ENCODE peak calls at places on chromosomes 3 and 15, in seven cellular contexts. Y is tibial artery; G is CD8-positive, alpha-beta memory T cell; N is body of pancreas; K is kidney; D is esophagus squamous epithelium; J is Panc1. B is an unnamed sample. For H3K4me1, the result is how much of the 10 kb centered on the place peaks cover.

GRCh38 chr3:64815195-64815627 is 127.4 kb upstream of the ADAMTS9 start:
- DNase-seq in D (no peak), G (no peak), K (no peak), Y (no peak), J (no peak), N (no peak), B (no peak)

GRCh38 chr15:41115088-41115651 is 910 bp downstream of the INO80 start:
- DNase-seq in N (no peak), D (no peak), J (peak), K (no peak), G (no peak), Y (no peak), B (no peak)

GRCh38 chr3:59235221-59236012 is 185.6 kb upstream of the CFAP20DC start:
- DNase-seq in J (no peak), K (no peak), D (no peak), Y (no peak), G (peak), N (no peak), B (no peak)

GRCh38 chr3:121997372-121997771 is 24.7 kb downstream of the ILDR1 start:
- DNase-seq in N (no peak), D (no peak), J (no peak), G (no peak), Y (no peak), K (no peak), B (no peak)

GRCh38 chr15:92806763-92807162 is 93.4 kb upstream of the CHD2 start:
- DNase-seq in G (no peak), D (no peak), Y (peak), K (no peak), J (no peak), N (no peak), B (no peak)

GRCh38 chr15:99155961-99156443 is 51.1 kb downstream of the SYNM start:
- DNase-seq in D (no peak), G (no peak), Y (no peak), K (no peak), N (no peak), J (no peak), B (no peak)

GRCh38 chr15:63466378-63467192 is 37.8 kb upstream of the USP3 start:
- DNase-seq in N (peak), Y (no peak), J (no peak), D (no peak), G (peak), K (no peak), B (no peak)

GRCh38 chr15:36591534-36592411 is 12.3 kb downstream of the CDIN1 start:
- DNase-seq in G (no peak), N (no peak), K (no peak), D (no peak), J (no peak), Y (no peak), B (no peak)

GRCh38 chr15:70318996-70319465 is 221.3 kb upstream of the TLE3 start:
- DNase-seq in G (no peak), D (no peak), Y (peak), J (no peak), K (no peak), N (no peak), B (no peak)

GRCh38 chr3:132311860-132312259 is 5.3 kb upstream of the ACP3 start:
- DNase-seq in D (no peak), G (no peak), Y (no peak), N (no peak), K (no peak), J (no peak), B (no peak)

GRCh38 chr3:40971191-40972168 is 227.8 kb upstream of the CTNNB1 start:
- DNase-seq in N (peak), D (no peak), K (peak), Y (peak), G (no peak), J (peak), B (no peak)

GRCh38 chr15:56215769-56216168 is 27.9 kb downstream of the RFX7 start:
- DNase-seq in N (no peak), G (no peak), D (no peak), J (no peak), Y (no peak), K (no peak), B (no peak)

GRCh38 chr3:133895208-133896001 is at the start of gene RAB6B:
- DNase-seq in D (no peak), K (peak), N (peak), J (no peak), G (no peak), Y (no peak), B (no peak)

GRCh38 chr3:137110392-137110996 is 152.7 kb downstream of the IL20RB start:
- DNase-seq in D (no peak), G (no peak), Y (no peak), J (peak), N (peak), K (no peak), B (no peak)

GRCh38 chr3:127027061-127027735 is 44.3 kb downstream of the PLXNA1 start:
- DNase-seq in K (no peak), Y (no peak), N (no peak), J (no peak), G (no peak), D (no peak), B (no peak)

GRCh38 chr3:24596626-24597025 is 102.0 kb upstream of the THRB start:
- DNase-seq in D (no peak), Y (no peak), J (no peak), G (no peak), N (no peak), K (no peak), B (no peak)

GRCh38 chr15:86865920-86866319 is 786.2 kb downstream of the AGBL1 start:
- DNase-seq in G (no peak), K (no peak), Y (no peak), D (no peak), N (no peak), J (no peak), B (no peak)

GRCh38 chr15:69583627-69584026 is 131.0 kb downstream of the RPLP1 start:
- DNase-seq in G (no peak), N (no peak), D (no peak), K (no peak), Y (no peak), J (no peak), B (no peak)

GRCh38 chr15:64532921-64533320 is 72.5 kb downstream of the ZNF609 start:
- DNase-seq in G (no peak), K (no peak), Y (no peak), D (no peak), J (no peak), N (no peak), B (no peak)

GRCh38 chr3:16821053-16821452 is 63.7 kb upstream of the PLCL2 start:
- DNase-seq in J (no peak), G (no peak), N (no peak), K (no peak), Y (no peak), D (no peak), B (no peak)

GRCh38 chr3:37809846-37810447 is 51.7 kb upstream of the CTDSPL start:
- DNase-seq in Y (no peak), J (no peak), D (no peak), G (no peak), K (no peak), N (no peak), B (no peak)

GRCh38 chr3:189099505-189100290 is 72.1 kb upstream of the TPRG1 start:
- DNase-seq in D (no peak), N (peak), G (no peak), K (no peak), J (no peak), Y (peak), B (no peak)

GRCh38 chr3:52848617-52849016 is 13.8 kb upstream of the MUSTN1 start:
- DNase-seq in D (no peak), J (no peak), N (no peak), K (peak), Y (peak), G (no peak), B (no peak)

GRCh38 chr3:58336135-58336882 is 3.6 kb downstream of the PXK start:
- DNase-seq in J (no peak), Y (no peak), K (no peak), G (no peak), N (no peak), D (no peak), B (no peak)

GRCh38 chr3:62672270-62672987 is 202.8 kb downstream of the CADPS start:
- DNase-seq in D (no peak), N (no peak), J (no peak), G (no peak), Y (no peak), K (no peak), B (no peak)

GRCh38 chr3:128584412-128585020 is 66.1 kb downstream of the RPN1 start:
- DNase-seq in Y (peak), N (peak), K (peak), J (no peak), G (no peak), D (no peak), B (no peak)

GRCh38 chr15:66752078-66752477 is 50.0 kb downstream of the SMAD6 start:
- DNase-seq in J (no peak), N (no peak), D (no peak), G (no peak), K (no peak), Y (no peak), B (no peak)

GRCh38 chr3:147793841-147794240 is 384.7 kb downstream of the ZIC1 start:
- DNase-seq in Y (no peak), J (no peak), N (no peak), G (no peak), K (no peak), D (no peak), B (no peak)
- H3K4me3 ChIP-seq in Y (no peak), J (no peak), N (no peak), G (no peak), K (no peak), D (no peak), B (no peak)

GRCh38 chr15:73052679-73053397 is 575 bp downstream of the NEO1 start:
- DNase-seq in J (no peak), N (peak), D (no peak), G (peak), Y (peak), K (peak), B (no peak)

GRCh38 chr15:73050561-73051297 is 1.5 kb upstream of the NEO1 start:
- DNase-seq in D (no peak), J (no peak), K (no peak), Y (no peak), N (no peak), G (no peak), B (no peak)

GRCh38 chr15:73051811-73052678 is at the start of gene NEO1:
- DNase-seq in J (no peak), N (peak), D (peak), Y (peak), G (peak), K (peak), B (peak)

GRCh38 chr15:73049564-73050215 is 2.6 kb upstream of the NEO1 start:
- DNase-seq in D (no peak), G (no peak), K (no peak), Y (no peak), N (no peak), J (no peak), B (no peak)

GRCh38 chr15:73051402-73051810 is 857 bp upstream of the NEO1 start:
- DNase-seq in N (peak), J (no peak), K (no peak), D (no peak), Y (peak), G (peak), B (no peak)
- H3K27ac ChIP-seq in N (peak), J (no peak), K (peak), D (peak), Y (peak), G (no peak), B (peak)

GRCh38 chr3:30662836-30663235 is 56.4 kb downstream of the TGFBR2 start:
- DNase-seq in Y (no peak), K (no peak), G (no peak), J (no peak), D (no peak), N (no peak), B (peak)

GRCh38 chr3:30665539-30665938 is 59.1 kb downstream of the TGFBR2 start:
- DNase-seq in K (no peak), G (no peak), Y (no peak), N (no peak), D (no peak), J (no peak), B (no peak)

GRCh38 chr3:30664884-30665283 is 58.5 kb downstream of the TGFBR2 start:
- DNase-seq in N (no peak), J (no peak), D (no peak), Y (no peak), K (no peak), G (peak), B (peak)

GRCh38 chr3:30664449-30664848 is 58.0 kb downstream of the TGFBR2 start:
- DNase-seq in D (no peak), K (no peak), J (no peak), Y (no peak), N (no peak), G (no peak), B (peak)

DNA sequence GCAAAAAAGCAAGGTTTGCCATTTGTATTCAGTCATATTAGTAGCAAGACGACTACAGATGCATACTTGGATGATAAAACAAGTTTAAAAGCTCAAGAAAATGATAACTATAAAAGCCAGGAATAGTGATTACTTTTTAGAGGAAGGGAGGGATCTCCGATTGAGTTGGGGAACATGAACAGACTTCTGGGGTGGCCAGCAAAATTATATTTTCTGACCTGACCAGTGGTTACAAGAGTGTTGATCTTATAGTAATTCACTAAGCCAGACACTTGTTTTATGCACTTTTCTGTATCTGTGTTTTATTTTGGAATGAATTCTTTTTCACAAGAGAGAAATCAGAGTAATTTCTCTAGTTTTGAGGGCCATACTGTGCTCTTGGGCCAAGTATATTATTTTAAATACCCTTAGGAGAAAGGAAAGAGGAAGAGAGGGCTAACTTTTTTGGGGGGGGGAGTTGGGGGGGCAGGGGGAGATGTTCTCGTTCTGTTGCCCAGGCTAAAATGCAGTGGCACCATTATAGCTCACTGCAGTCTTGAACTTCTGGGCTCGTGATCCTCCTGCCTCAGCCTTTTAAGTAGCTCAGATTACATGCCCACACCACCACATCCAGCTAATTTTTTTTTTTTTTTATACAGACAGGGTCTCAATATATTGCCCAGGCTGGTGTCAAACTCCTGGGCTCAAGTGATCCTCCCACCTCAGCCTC is 57.3 kb downstream of the TGFBR2 start:
- DNase-seq in G (no peak), D (no peak), Y (no peak), J (no peak), N (no peak), K (no peak), B (no peak)
- H3K4me1 ChIP-seq in G (half or more), D (half or more), Y (half or more), J (under half), N (under half), K (under half), B (half or more)

GRCh38 chr15:74243431-74243830 is 7.3 kb downstream of the CCDC33 start:
- DNase-seq in G (no peak), D (no peak), J (no peak), N (no peak), K (no peak), Y (no peak), B (no peak)

GRCh38 chr15:74242296-74242929 is 6.3 kb downstream of the CCDC33 start:
- DNase-seq in K (peak), D (no peak), Y (no peak), G (no peak), N (peak), J (no peak), B (no peak)

GRCh38 chr15:74245342-74245931 is 9.3 kb downstream of the CCDC33 start:
- DNase-seq in K (no peak), Y (no peak), N (no peak), J (no peak), D (no peak), G (no peak), B (no peak)

GRCh38 chr15:74240897-74241614 is 4.9 kb downstream of the CCDC33 start:
- DNase-seq in G (no peak), K (peak), N (no peak), D (no peak), Y (no peak), J (no peak), B (no peak)

GRCh38 chr15:74244818-74245341 is 8.8 kb downstream of the CCDC33 start:
- DNase-seq in D (no peak), Y (no peak), J (no peak), N (no peak), K (no peak), G (no peak), B (no peak)
- H3K4me3 ChIP-seq in D (no peak), Y (no peak), J (no peak), N (no peak), K (no peak), G (no peak), B (no peak)

B was measured in naive thymus-derived CD4-positive, alpha-beta T cell.